ENCODE peak calls at places on chromosomes 7 and 10, in seven cellular contexts. Q is EH; G is stimulated activated CD4-positive, alpha-beta T cell treated with anti-CD3 and anti-CD28 coated beads, Interleukin-1b, Interleukin-23, amount 100 ng/mL, for 4 hours; K is left ventricle myocardium inferior; P is mesothelial cell of epicardium; N is aorta; E is breast epithelium. H is an unnamed sample.
A peak's percentile ranks its signal among the peaks of the same experiment; 100 is the strongest.

GRCh38 chr7:147774461-147774860 is 816.1 kb upstream of the C7orf33 start:
- DNase-seq in P (no peak), Q (no peak), E (no peak), G (no peak), N (no peak), K (no peak), H (no peak)

GRCh38 chr10:98486421-98486820 is 39.7 kb upstream of the HPS1 start:
- DNase-seq in E (no peak), Q (peak; percentile 96), K (no peak), G (no peak), N (no peak), P (no peak), H (no peak)

GRCh38 chr10:95741807-95742528 is 14.0 kb upstream of the ENTPD1 start:
- DNase-seq in G (no peak), E (no peak), P (no peak), Q (no peak), N (no peak), K (no peak), H (no peak)

GRCh38 chr10:127398140-127398966 is 150.8 kb upstream of the NPS start:
- DNase-seq in N (no peak), G (no peak), Q (peak; percentile 75), E (no peak), P (no peak), K (no peak), H (peak; percentile 50)

GRCh38 chr10:19933772-19934171 is 117.5 kb downstream of the PLXDC2 start:
- DNase-seq in N (no peak), P (no peak), G (no peak), E (no peak), K (no peak), Q (no peak), H (no peak)

GRCh38 chr7:158128572-158128971 is 459.1 kb downstream of the PTPRN2 start:
- DNase-seq in K (no peak), P (no peak), E (no peak), G (no peak), Q (no peak), N (peak; percentile 45), H (no peak)

GRCh38 chr7:131604841-131605279 is 48.4 kb upstream of the PODXL start:
- DNase-seq in E (no peak), N (no peak), Q (peak; percentile 98), G (no peak), K (no peak), P (no peak), H (no peak)

GRCh38 chr7:102073931-102074880 is 212.5 kb upstream of the SH2B2 start:
- DNase-seq in Q (peak; percentile 83), N (no peak), G (no peak), K (no peak), P (no peak), E (no peak), H (no peak)

GRCh38 chr7:135761751-135762488 is 13.3 kb upstream of the FAM180A start:
- DNase-seq in G (no peak), Q (peak; percentile 91), N (peak; percentile 89), K (no peak), E (peak; percentile 80), P (no peak), H (no peak)